ENCODE peak calls at places on chromosomes 11 and 22, in eight cellular contexts. S, M, W, N, P, U, B and H are unnamed samples.

GRCh38 chr22:39316440-39317083 is 2.9 kb downstream of the RPL3 start:
- DNase-seq in U (peak), S (peak), B (peak), P (peak), W (peak), M (peak), N (peak), H (no peak)

GRCh38 chr11:10604340-10604748 is 35.9 kb upstream of the LYVE1 start:
- DNase-seq in M (peak), U (no peak), W (no peak), B (no peak), N (no peak), P (no peak), S (no peak), H (no peak)

GRCh38 chr11:42315267-42315666 is 855.8 kb upstream of the LRRC4C start:
- DNase-seq in U (no peak), P (no peak), B (no peak), S (no peak), W (no peak), N (no peak), M (peak), H (no peak)

GRCh38 chr22:19656541-19657251 is 57.6 kb upstream of the SEPTIN5 start:
- DNase-seq in P (no peak), M (no peak), U (no peak), S (no peak), B (no peak), W (no peak), N (peak), H (no peak)

GRCh38 chr11:87779276-87780067 is 395.8 kb downstream of the RAB38 start:
- DNase-seq in U (no peak), S (no peak), P (no peak), M (no peak), N (no peak), W (no peak), B (no peak), H (no peak)

GRCh38 chr22:37020192-37020479 is 594 bp downstream of the MPST start:
- DNase-seq in U (no peak), W (no peak), M (peak), N (no peak), P (no peak), S (no peak), B (no peak), H (no peak)

GRCh38 chr11:112881461-112881860 is 79.8 kb upstream of the NCAM1 start:
- DNase-seq in U (peak), N (no peak), B (peak), S (no peak), W (peak), M (no peak), P (peak), H (no peak)

GRCh38 chr22:19057999-19058491 is 64.2 kb downstream of the DGCR2 start:
- DNase-seq in W (no peak), S (no peak), U (no peak), P (no peak), B (no peak), N (peak), M (no peak), H (no peak)

GRCh38 chr11:78030429-78031325 is 7.6 kb upstream of the KCTD14 start:
- DNase-seq in P (peak), S (no peak), N (no peak), W (peak), M (peak), U (peak), B (no peak), H (no peak)

GRCh38 chr11:69444381-69445130 is 36.9 kb upstream of the LINC01488 start:
- DNase-seq in S (peak), N (no peak), P (peak), B (peak), U (peak), W (no peak), M (peak), H (peak)

GRCh38 chr11:134014502-134014901 is 54.4 kb upstream of the JAM3 start:
- DNase-seq in B (no peak), S (no peak), M (no peak), P (no peak), N (no peak), U (no peak), W (peak), H (no peak)

GRCh38 chr11:37050311-37050710 is 452.3 kb upstream of the RAG2 start:
- DNase-seq in P (no peak), W (no peak), B (no peak), N (no peak), M (no peak), S (no peak), U (no peak), H (no peak)

GRCh38 chr11:95764267-95764898 is 25.2 kb downstream of the FAM76B start:
- DNase-seq in N (no peak), B (peak), P (no peak), S (peak), M (peak), W (peak), U (no peak), H (no peak)

GRCh38 chr11:78946945-78947914 is 372.6 kb upstream of the NARS2 start:
- DNase-seq in P (no peak), B (peak), M (peak), S (peak), W (no peak), U (no peak), N (no peak), H (peak)

GRCh38 chr22:37218771-37219411 is 6.6 kb upstream of the SSTR3 start:
- DNase-seq in N (peak), P (no peak), S (no peak), M (no peak), B (no peak), W (no peak), U (no peak), H (no peak)

GRCh38 chr11:76291576-76292526 is 85.5 kb upstream of the WNT11 start:
- DNase-seq in S (no peak), B (no peak), N (no peak), P (no peak), W (peak), M (no peak), U (no peak), H (no peak)

GRCh38 chr22:47174096-47174495 is 411.6 kb downstream of the TBC1D22A start:
- DNase-seq in W (no peak), N (no peak), S (no peak), P (no peak), B (no peak), U (peak), M (no peak), H (no peak)

GRCh38 chr11:36792870-36793541 is 195.0 kb upstream of the RAG2 start:
- DNase-seq in P (no peak), B (no peak), W (no peak), M (no peak), U (no peak), S (no peak), N (no peak), H (no peak)

GRCh38 chr22:27331526-27332281 is 469.9 kb downstream of the MN1 start:
- DNase-seq in P (no peak), B (no peak), U (no peak), N (no peak), M (peak), W (no peak), S (no peak), H (no peak)